ENCODE peak calls at places on chromosomes 7 and 10, in six cellular contexts. J, U, R, P, K and Q are unnamed samples.
A peak's percentile ranks its signal among the peaks of the same experiment; 100 is the strongest.

GRCh38 chr7:10888861-10889260 is 84.8 kb upstream of the PHF14 start:
- DNase-seq in J (no peak), U (no peak), R (no peak), P (no peak), K (no peak), Q (no peak)

GRCh38 chr7:74183653-74184450 is 9.7 kb downstream of the EIF4H start:
- DNase-seq in J (no peak), U (peak; percentile 43), R (peak; percentile 54), P (no peak), K (peak; percentile 69), Q (no peak)

GRCh38 chr7:76356823-76357222 is 2.0 kb downstream of the YWHAG start:
- DNase-seq in J (no peak), U (no peak), R (no peak), P (no peak), K (no peak), Q (no peak)

GRCh38 chr7:80611779-80612178 is 26.7 kb upstream of the CD36 start:
- DNase-seq in J (peak; percentile 21), U (no peak), R (peak; percentile 95), P (no peak), K (no peak), Q (no peak)

GRCh38 chr10:22010973-22011408 is 7.5 kb upstream of the DNAJC1 start:
- DNase-seq in J (peak; percentile 18), U (no peak), R (no peak), P (no peak), K (peak; percentile 38), Q (no peak)

GRCh38 chr10:117723343-117723742 is 180.8 kb downstream of the EMX2 start:
- DNase-seq in J (no peak), U (no peak), R (no peak), P (no peak), K (no peak), Q (no peak)

GRCh38 chr10:110789604-110790428 is 81.9 kb upstream of the PDCD4 start:
- DNase-seq in J (no peak), U (no peak), R (no peak), P (no peak), K (no peak), Q (no peak)

GRCh38 chr10:103584216-103585010 is 90.9 kb downstream of the NEURL1 start:
- DNase-seq in J (no peak), U (no peak), R (no peak), P (peak; percentile 50), K (peak; percentile 69), Q (no peak)

GRCh38 chr10:30877111-30877510 is 154.6 kb downstream of the ZNF438 start:
- DNase-seq in J (no peak), U (no peak), R (no peak), P (no peak), K (no peak), Q (no peak)

GRCh38 chr7:24054231-24054630 is 229.8 kb upstream of the NPY start:
- DNase-seq in J (no peak), U (no peak), R (no peak), P (no peak), K (no peak), Q (no peak)

GRCh38 chr10:63773106-63773505 is 251.9 kb downstream of the REEP3 start:
- DNase-seq in J (no peak), U (no peak), R (no peak), P (no peak), K (no peak), Q (no peak)

GRCh38 chr7:66423729-66424128 is 205.0 kb upstream of the KCTD7 start:
- DNase-seq in J (no peak), U (no peak), R (no peak), P (no peak), K (peak; percentile 44), Q (no peak)

GRCh38 chr10:116490028-116490662 is 55.6 kb upstream of the PNLIP start:
- DNase-seq in J (peak; percentile 28), U (peak; percentile 26), R (peak; percentile 5), P (no peak), K (peak; percentile 76), Q (peak; percentile 15)

GRCh38 chr7:17939670-17940301 is 508 bp downstream of the SNX13 start:
- DNase-seq in J (no peak), U (peak; percentile 52), R (peak; percentile 13), P (no peak), K (peak; percentile 51), Q (peak; percentile 24)

GRCh38 chr7:82722946-82723345 is 279.4 kb upstream of the CACNA2D1 start:
- DNase-seq in J (no peak), U (no peak), R (no peak), P (no peak), K (no peak), Q (no peak)

GRCh38 chr10:13632407-13632806 is 45.6 kb downstream of the PRPF18 start:
- DNase-seq in J (no peak), U (no peak), R (no peak), P (no peak), K (no peak), Q (no peak)

GRCh38 chr7:45092931-45093235 is 4.1 kb upstream of the NACAD start:
- DNase-seq in J (no peak), U (no peak), R (no peak), P (no peak), K (no peak), Q (no peak)

GRCh38 chr10:73763343-73763742 is 18.5 kb upstream of the CHCHD1 start:
- DNase-seq in J (no peak), U (no peak), R (no peak), P (no peak), K (no peak), Q (no peak)

GRCh38 chr10:110919971-110920881 is 822 bp downstream of the SHOC2 start:
- DNase-seq in J (no peak), U (no peak), R (no peak), P (peak; percentile 63), K (peak; percentile 65), Q (no peak)

GRCh38 chr7:13742126-13742525 is 247.3 kb downstream of the ETV1 start:
- DNase-seq in J (peak; percentile 8), U (no peak), R (no peak), P (no peak), K (peak; percentile 25), Q (no peak)
- TF ChIP-seq REST in J (no peak), U (no peak), R (no peak), P (no peak), K (no peak), Q (no peak)

GRCh38 chr10:86204421-86205045 is 162.1 kb downstream of the GRID1 start:
- DNase-seq in J (no peak), U (no peak), R (no peak), P (no peak), K (no peak), Q (no peak)

GRCh38 chr10:86203162-86203905 is 163.3 kb downstream of the GRID1 start:
- DNase-seq in J (no peak), U (no peak), R (peak; percentile 7), P (no peak), K (peak; percentile 75), Q (no peak)

GRCh38 chr10:86205761-86206145 is 160.8 kb downstream of the GRID1 start:
- DNase-seq in J (no peak), U (no peak), R (no peak), P (no peak), K (no peak), Q (no peak)

GRCh38 chr10:86206216-86206615 is 160.4 kb downstream of the GRID1 start:
- DNase-seq in J (no peak), U (no peak), R (no peak), P (no peak), K (no peak), Q (no peak)

GRCh38 chr10:86205086-86205760 is 161.4 kb downstream of the GRID1 start:
- DNase-seq in J (no peak), U (no peak), R (no peak), P (no peak), K (no peak), Q (no peak)
- TF ChIP-seq POLR2AphosphoS5 in J (no peak), U (no peak), R (no peak), P (no peak), K (no peak), Q (no peak)

GRCh38 chr10:26437637-26438461 is at the start of gene APBB1IP:
- DNase-seq in J (no peak), U (no peak), R (no peak), P (peak; percentile 91), K (peak; percentile 71), Q (no peak)

GRCh38 chr10:26440091-26440445 is 1.9 kb downstream of the APBB1IP start:
- DNase-seq in J (no peak), U (no peak), R (no peak), P (no peak), K (no peak), Q (no peak)

GRCh38 chr10:26441491-26442214 is 3.5 kb downstream of the APBB1IP start:
- DNase-seq in J (no peak), U (no peak), R (no peak), P (no peak), K (no peak), Q (no peak)

GRCh38 chr10:26438534-26439269 is 561 bp downstream of the APBB1IP start:
- DNase-seq in J (no peak), U (no peak), R (no peak), P (no peak), K (peak; percentile 61), Q (no peak)

GRCh38 chr10:26439436-26440090 is 1.4 kb downstream of the APBB1IP start:
- DNase-seq in J (no peak), U (no peak), R (no peak), P (no peak), K (no peak), Q (no peak)
- TF ChIP-seq REST in J (no peak), U (no peak), R (no peak), P (no peak), K (no peak), Q (no peak)

GRCh38 chr7:101795461-101795860 is 22.0 kb upstream of the CUX1 start:
- DNase-seq in J (no peak), U (no peak), R (no peak), P (no peak), K (no peak), Q (no peak)
- TF ChIP-seq POLR2AphosphoS5 in J (no peak), U (no peak), R (no peak), P (no peak), K (no peak), Q (no peak)

GRCh38 chr10:130215918-130216205 is 79.7 kb downstream of the GLRX3 start:
- DNase-seq in J (no peak), U (no peak), R (no peak), P (no peak), K (no peak), Q (no peak)
- TF ChIP-seq REST in J (no peak), U (no peak), R (no peak), P (no peak), K (no peak), Q (no peak)

GRCh38 chr7:132785861-132786260 is 209.6 kb upstream of the PLXNA4 start:
- DNase-seq in J (no peak), U (no peak), R (no peak), P (no peak), K (no peak), Q (no peak)
- TF ChIP-seq POLR2AphosphoS5 in J (no peak), U (no peak), R (no peak), P (no peak), K (no peak), Q (no peak)